ENCODE peak calls at places on chromosome 19, in four cellular contexts. K is suprapubic skin, I is heart left ventricle, Y is erythroblast. J is an unnamed sample.

GRCh38 chr19:8458380-8458779 is 13.6 kb downstream of the HNRNPM start:
- DNase-seq in K (no peak), I (no peak), Y (no peak), J (no peak)

GRCh38 chr19:50496189-50497029 is 14.6 kb downstream of the JOSD2 start:
- DNase-seq in K (no peak), I (peak), Y (no peak), J (no peak)

GRCh38 chr19:15587663-15588062 is 27.4 kb upstream of the CYP4F8 start:
- DNase-seq in K (no peak), I (peak), Y (no peak), J (no peak)

GRCh38 chr19:56566904-56567273 is 379 bp upstream of the ZNF470 start:
- DNase-seq in K (peak), I (peak), Y (peak), J (no peak)

GRCh38 chr19:34313188-34313587 is 51.8 kb upstream of the GPI start:
- DNase-seq in K (no peak), I (peak), Y (no peak), J (no peak)

GRCh38 chr19:13923194-13923987 is 14.8 kb downstream of the PODNL1 start:
- DNase-seq in K (no peak), I (no peak), Y (no peak), J (no peak)

GRCh38 chr19:47762151-47762550 is 16.4 kb upstream of the SELENOW start:
- DNase-seq in K (no peak), I (no peak), Y (no peak), J (no peak)

GRCh38 chr19:46573679-46574522 is 27.2 kb upstream of the CALM3 start:
- DNase-seq in K (no peak), I (no peak), Y (no peak), J (no peak)

GRCh38 chr19:5090780-5091575 is 122.1 kb downstream of the KDM4B start:
- DNase-seq in K (no peak), I (peak), Y (peak), J (no peak)

GRCh38 chr19:35642798-35643254 is 1.3 kb downstream of the ETV2 start:
- DNase-seq in K (no peak), I (no peak), Y (no peak), J (no peak)

GRCh38 chr19:47363758-47364529 is 14.8 kb downstream of the DHX34 start:
- DNase-seq in K (no peak), I (no peak), Y (no peak), J (no peak)

GRCh38 chr19:29277107-29277506 is 64.2 kb upstream of the UQCRFS1 start:
- DNase-seq in K (no peak), I (no peak), Y (no peak), J (no peak)

GRCh38 chr19:51351266-51351990 is 9.5 kb upstream of the VSIG10L start:
- DNase-seq in K (no peak), I (no peak), Y (no peak), J (no peak)

GRCh38 chr19:27824108-27824507 is 1388.8 kb downstream of the UQCRFS1 start:
- DNase-seq in K (no peak), I (no peak), Y (no peak), J (no peak)

GRCh38 chr19:13689050-13689449 is 75.3 kb upstream of the MRI1 start:
- DNase-seq in K (no peak), I (no peak), Y (peak), J (no peak)

GRCh38 chr19:40604647-40605200 is 3.6 kb downstream of the LTBP4 start:
- DNase-seq in K (no peak), I (peak), Y (peak), J (no peak)

GRCh38 chr19:13929956-13930355 is 8.3 kb downstream of the PODNL1 start:
- DNase-seq in K (no peak), I (no peak), Y (no peak), J (no peak)

GRCh38 chr19:19434483-19435045 is 29.1 kb downstream of the GATAD2A start:
- DNase-seq in K (peak), I (peak), Y (no peak), J (no peak)

GRCh38 chr19:40612831-40613668 is 11.9 kb downstream of the LTBP4 start:
- DNase-seq in K (peak), I (peak), Y (peak), J (no peak)

DNA sequence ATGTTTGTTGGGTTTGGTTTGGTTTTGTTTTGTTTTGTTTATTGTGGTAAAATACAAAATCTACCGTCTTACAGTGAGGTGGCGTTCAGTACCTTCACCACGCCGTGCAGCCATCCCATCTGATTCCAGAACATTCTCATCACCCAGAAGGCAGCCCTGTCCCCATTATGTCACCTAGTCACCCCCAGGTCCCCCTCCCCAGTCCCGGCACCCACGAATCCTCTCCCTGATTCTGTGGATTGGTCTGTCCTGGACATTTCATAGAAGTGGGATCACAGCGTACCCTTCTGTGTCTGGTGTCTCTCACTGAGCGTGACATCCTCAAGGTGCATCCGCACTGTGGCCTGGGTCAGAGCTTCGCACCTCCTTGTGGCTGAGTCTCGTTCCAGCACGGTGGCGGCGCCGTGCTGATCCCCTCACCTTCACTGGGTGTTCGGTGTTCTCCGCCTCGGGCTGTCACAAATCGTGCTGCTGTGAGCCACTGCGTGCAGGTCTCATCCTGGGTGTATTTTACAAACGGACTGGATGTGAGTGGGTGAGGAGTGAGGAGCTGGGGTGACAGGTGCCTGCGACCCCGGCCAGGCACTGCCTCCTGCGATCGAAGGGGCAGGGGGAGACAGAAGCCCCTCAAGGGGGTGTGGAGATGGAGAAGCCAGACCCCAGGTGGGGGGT is 580 bp upstream of the TEKTIP1 start:
- DNase-seq in K (no peak), I (no peak), Y (no peak), J (no peak)
- TF ChIP-seq POLR2A in K (no peak), I (no peak), Y (no peak), J (no peak)

DNA sequence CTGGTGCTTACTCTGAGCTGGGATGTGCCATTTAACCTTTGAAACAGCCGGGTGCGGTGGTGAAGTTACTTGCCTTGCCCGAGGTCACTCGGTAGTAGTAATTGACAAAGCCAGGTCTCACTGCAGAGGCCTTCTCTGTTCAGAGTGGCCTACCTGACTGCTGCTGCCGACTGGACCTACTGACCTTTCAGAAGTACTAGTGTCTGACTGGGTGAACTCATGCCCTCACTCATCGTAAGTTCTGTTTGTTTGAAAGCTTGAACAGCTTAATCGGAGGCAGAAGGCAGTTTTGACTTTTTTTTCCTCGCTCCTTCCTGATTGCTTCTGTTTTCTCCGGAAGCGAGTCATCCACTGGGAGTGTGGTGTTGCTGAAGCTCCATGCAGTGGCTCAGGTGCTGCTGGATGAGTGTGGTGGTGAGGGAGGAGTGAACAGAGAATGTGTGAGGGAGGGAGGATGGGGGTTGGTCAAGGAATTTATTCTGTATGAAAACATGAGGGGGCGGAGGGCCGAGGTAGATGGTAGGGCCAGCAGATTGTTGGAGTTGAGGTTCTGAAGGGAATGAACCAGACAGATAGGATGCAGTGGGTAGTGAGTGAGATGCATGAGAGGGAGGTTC is 2.7 kb downstream of the SPINT2 start:
- DNase-seq in K (no peak), I (no peak), Y (no peak), J (no peak)
- TF ChIP-seq POLR2A in K (no peak), I (no peak), Y (no peak), J (no peak)

DNA sequence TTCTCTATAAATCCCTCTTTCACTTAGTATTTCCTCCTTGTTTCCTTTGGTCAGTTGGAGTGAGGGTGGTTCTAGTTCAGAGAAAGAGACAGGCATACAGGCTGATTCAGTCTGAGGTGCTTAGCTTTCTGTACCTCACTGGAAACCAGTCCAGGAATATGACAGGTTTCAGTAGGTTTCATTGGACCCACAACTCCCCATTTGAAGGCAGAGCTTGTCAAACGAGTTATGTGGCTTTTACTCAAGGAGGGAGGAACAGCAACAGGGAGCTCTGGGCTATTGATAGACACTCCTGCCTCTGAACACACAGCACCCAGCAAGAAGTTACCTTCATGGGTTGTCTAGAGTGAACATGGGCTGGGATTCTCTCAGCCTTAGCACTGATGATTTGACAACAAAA is 14.5 kb downstream of the ACTN4 start:
- DNase-seq in K (no peak), I (no peak), Y (no peak), J (no peak)
- TF ChIP-seq POLR2A in K (no peak), I (no peak), Y (no peak), J (no peak)

GRCh38 chr19:9791552-9792181 is 23.1 kb upstream of the ZNF846 start:
- DNase-seq in K (peak), I (peak), Y (peak), J (peak)
- TF ChIP-seq POLR2A in K (no peak), I (no peak), Y (no peak), J (no peak)

GRCh38 chr19:54208784-54209057 is 8.1 kb downstream of the RPS9 start:
- DNase-seq in K (no peak), I (no peak), Y (no peak), J (no peak)

GRCh38 chr19:54204767-54205468 is 4.3 kb downstream of the RPS9 start:
- DNase-seq in K (no peak), I (no peak), Y (no peak), J (no peak)

GRCh38 chr19:54207908-54208783 is 7.5 kb downstream of the RPS9 start:
- DNase-seq in K (peak), I (peak), Y (peak), J (no peak)

GRCh38 chr19:54206030-54206830 is 5.6 kb downstream of the RPS9 start:
- DNase-seq in K (no peak), I (no peak), Y (no peak), J (no peak)

GRCh38 chr19:54206831-54207177 is 6.1 kb downstream of the RPS9 start:
- DNase-seq in K (no peak), I (no peak), Y (no peak), J (no peak)
- TF ChIP-seq POLR2A in K (no peak), I (no peak), Y (no peak), J (no peak)

J was measured in vagina.